ENCODE peak calls at places on chromosomes 6 and 20, in five cellular contexts. One of them, this sample, is unnamed.

GRCh38 chr6:34522740-34523139 is 33.4 kb downstream of the SPDEF start:
- DNase-seq in cardiac muscle cell: no peak
- DNase-seq in aorta: no peak
- DNase-seq in stomach: no peak
- DNase-seq in ovary: no peak
- DNase-seq in this sample: no peak

GRCh38 chr20:62310757-62311121 is 7.9 kb downstream of the ADRM1 start:
- DNase-seq in cardiac muscle cell: no peak
- DNase-seq in aorta: no peak
- DNase-seq in stomach: no peak
- DNase-seq in ovary: peak
- DNase-seq in this sample: no peak

GRCh38 chr6:7051780-7052440 is 55.9 kb upstream of the RREB1 start:
- DNase-seq in cardiac muscle cell: peak
- DNase-seq in aorta: peak
- DNase-seq in stomach: peak
- DNase-seq in ovary: peak
- DNase-seq in this sample: peak

GRCh38 chr6:134363323-134364039 is 45.6 kb upstream of the SGK1 start:
- DNase-seq in cardiac muscle cell: no peak
- DNase-seq in aorta: no peak
- DNase-seq in stomach: no peak
- DNase-seq in ovary: no peak
- DNase-seq in this sample: no peak

GRCh38 chr20:3705970-3706739 is 6.2 kb downstream of the SIGLEC1 start:
- DNase-seq in cardiac muscle cell: no peak
- DNase-seq in aorta: peak
- DNase-seq in stomach: no peak
- DNase-seq in ovary: no peak
- DNase-seq in this sample: no peak

GRCh38 chr6:5471637-5472430 is 210.5 kb downstream of the FARS2 start:
- DNase-seq in cardiac muscle cell: no peak
- DNase-seq in aorta: no peak
- DNase-seq in stomach: no peak
- DNase-seq in ovary: no peak
- DNase-seq in this sample: no peak

GRCh38 chr20:25037288-25038102 is 20.4 kb downstream of the ACSS1 start:
- DNase-seq in cardiac muscle cell: no peak
- DNase-seq in aorta: peak
- DNase-seq in stomach: no peak
- DNase-seq in ovary: no peak
- DNase-seq in this sample: no peak

GRCh38 chr6:124148225-124148624 is 344.6 kb downstream of the NKAIN2 start:
- DNase-seq in cardiac muscle cell: no peak
- DNase-seq in aorta: no peak
- DNase-seq in stomach: no peak
- DNase-seq in ovary: no peak
- DNase-seq in this sample: no peak

GRCh38 chr6:50128420-50129005 is 78.8 kb upstream of the DEFB112 start:
- DNase-seq in cardiac muscle cell: peak
- DNase-seq in aorta: no peak
- DNase-seq in stomach: no peak
- DNase-seq in ovary: no peak
- DNase-seq in this sample: no peak

GRCh38 chr6:144617231-144618199 is 332.4 kb downstream of the UTRN start:
- DNase-seq in cardiac muscle cell: no peak
- DNase-seq in aorta: no peak
- DNase-seq in stomach: no peak
- DNase-seq in ovary: no peak
- DNase-seq in this sample: no peak

GRCh38 chr6:153058909-153059308 is 56.4 kb upstream of the MTRF1L start:
- DNase-seq in cardiac muscle cell: no peak
- DNase-seq in aorta: no peak
- DNase-seq in stomach: no peak
- DNase-seq in ovary: no peak
- DNase-seq in this sample: no peak

GRCh38 chr20:52953020-52953419 is 19.1 kb upstream of the TSHZ2 start:
- DNase-seq in cardiac muscle cell: no peak
- DNase-seq in aorta: no peak
- DNase-seq in stomach: no peak
- DNase-seq in ovary: no peak
- DNase-seq in this sample: no peak

GRCh38 chr6:158636778-158637177 is 7.8 kb downstream of the DYNLT1 start:
- DNase-seq in cardiac muscle cell: no peak
- DNase-seq in aorta: no peak
- DNase-seq in stomach: no peak
- DNase-seq in ovary: no peak
- DNase-seq in this sample: no peak

GRCh38 chr6:90895299-90896164 is 308.7 kb upstream of the MAP3K7 start:
- DNase-seq in cardiac muscle cell: no peak
- DNase-seq in aorta: no peak
- DNase-seq in stomach: no peak
- DNase-seq in ovary: no peak
- DNase-seq in this sample: no peak

GRCh38 chr6:144899161-144899560 is 614.0 kb downstream of the UTRN start:
- DNase-seq in cardiac muscle cell: no peak
- DNase-seq in aorta: no peak
- DNase-seq in stomach: no peak
- DNase-seq in ovary: no peak
- DNase-seq in this sample: no peak

GRCh38 chr6:15171026-15171425 is 74.8 kb upstream of the JARID2 start:
- DNase-seq in cardiac muscle cell: no peak
- DNase-seq in aorta: no peak
- DNase-seq in stomach: no peak
- DNase-seq in ovary: no peak
- DNase-seq in this sample: no peak

GRCh38 chr6:106253194-106253593 is 72.4 kb downstream of the ATG5 start:
- DNase-seq in cardiac muscle cell: no peak
- DNase-seq in aorta: peak
- DNase-seq in stomach: no peak
- DNase-seq in ovary: no peak
- DNase-seq in this sample: no peak

GRCh38 chr20:3744806-3745685 is 12.6 kb downstream of the HSPA12B start:
- DNase-seq in cardiac muscle cell: peak
- DNase-seq in aorta: peak
- DNase-seq in stomach: peak
- DNase-seq in ovary: peak
- DNase-seq in this sample: peak

GRCh38 chr6:26103770-26104456 is 16.7 kb downstream of the HFE start:
- DNase-seq in cardiac muscle cell: peak
- DNase-seq in aorta: peak
- DNase-seq in stomach: peak
- DNase-seq in ovary: peak
- DNase-seq in this sample: peak

GRCh38 chr6:24064106-24064505 is 61.9 kb upstream of the NRSN1 start:
- DNase-seq in cardiac muscle cell: peak
- DNase-seq in aorta: no peak
- DNase-seq in stomach: no peak
- DNase-seq in ovary: no peak
- DNase-seq in this sample: no peak

GRCh38 chr6:35677456-35677855 is 11.3 kb downstream of the FKBP5 start:
- DNase-seq in cardiac muscle cell: no peak
- DNase-seq in aorta: no peak
- DNase-seq in stomach: peak
- DNase-seq in ovary: no peak
- DNase-seq in this sample: no peak

GRCh38 chr6:105495515-105495914 is 92.6 kb upstream of the PREP start:
- DNase-seq in cardiac muscle cell: no peak
- DNase-seq in aorta: no peak
- DNase-seq in stomach: no peak
- DNase-seq in ovary: no peak
- DNase-seq in this sample: no peak

GRCh38 chr6:52535711-52536423 is 41.0 kb downstream of the TRAM2 start:
- DNase-seq in cardiac muscle cell: no peak
- DNase-seq in aorta: no peak
- DNase-seq in stomach: no peak
- DNase-seq in ovary: no peak
- DNase-seq in this sample: no peak

GRCh38 chr6:107493158-107494057 is 3.5 kb downstream of the SOBP start:
- DNase-seq in cardiac muscle cell: peak
- DNase-seq in aorta: no peak
- DNase-seq in stomach: peak
- DNase-seq in ovary: no peak
- DNase-seq in this sample: no peak

GRCh38 chr6:402901-403658 is 11.5 kb downstream of the IRF4 start:
- DNase-seq in cardiac muscle cell: no peak
- DNase-seq in aorta: no peak
- DNase-seq in stomach: no peak
- DNase-seq in ovary: no peak
- DNase-seq in this sample: no peak

GRCh38 chr20:38985060-38985459 is 22.9 kb downstream of the DHX35 start:
- DNase-seq in cardiac muscle cell: no peak
- DNase-seq in aorta: no peak
- DNase-seq in stomach: no peak
- DNase-seq in ovary: no peak
- DNase-seq in this sample: no peak

DNA sequence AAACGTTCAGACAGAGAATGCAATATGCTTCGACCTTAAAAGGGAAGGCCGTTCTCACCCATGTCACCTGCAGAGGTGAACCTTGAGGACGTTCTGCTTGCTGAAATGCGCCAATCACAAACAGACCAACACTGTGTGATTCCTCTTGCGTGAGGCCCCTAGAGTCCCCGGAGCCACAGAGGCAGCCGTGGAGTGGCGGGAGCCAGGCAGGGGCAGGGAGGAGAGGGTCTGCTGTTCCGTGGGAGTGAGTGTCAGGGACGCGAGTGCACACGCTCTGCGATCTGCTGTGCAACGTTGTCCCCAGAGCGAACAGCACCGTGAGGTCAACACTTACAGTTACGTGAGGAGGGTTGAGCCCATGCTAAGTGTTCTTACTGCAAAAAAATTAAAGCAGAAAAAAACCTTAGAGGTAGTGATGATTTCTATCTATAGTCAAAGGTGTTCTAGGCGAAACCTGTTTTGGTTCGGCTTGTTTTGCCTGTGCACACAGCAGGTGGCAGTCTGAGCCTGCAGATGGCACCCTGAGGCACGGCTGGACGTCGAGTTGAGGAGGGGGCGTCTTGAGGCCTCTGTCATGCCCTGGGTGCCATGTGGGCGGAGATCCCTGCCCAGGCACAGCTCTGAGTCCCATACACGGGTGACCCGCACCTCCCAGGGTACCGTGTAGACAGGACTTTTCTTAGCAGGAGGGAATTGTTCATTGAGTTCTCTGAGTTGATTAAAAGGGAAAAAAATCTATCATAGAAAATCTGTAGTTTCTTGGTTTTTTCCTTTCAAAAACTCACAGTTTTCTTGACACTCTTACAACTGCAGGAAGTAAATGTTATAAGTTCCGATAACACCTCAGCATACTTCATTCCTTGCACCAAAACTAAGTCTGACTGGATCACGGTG is 71.8 kb upstream of the FRMD1 start:
- DNase-seq in cardiac muscle cell: peak
- DNase-seq in aorta: no peak
- DNase-seq in stomach: no peak
- DNase-seq in ovary: no peak
- DNase-seq in this sample: no peak
- H3K27ac ChIP-seq in cardiac muscle cell: no peak
- H3K27ac ChIP-seq in aorta: no peak
- H3K27ac ChIP-seq in stomach: no peak
- H3K27ac ChIP-seq in ovary: no peak
- H3K27ac ChIP-seq in this sample: no peak

GRCh38 chr20:58175425-58175824 is 53.0 kb downstream of the ANKRD60 start:
- DNase-seq in cardiac muscle cell: no peak
- DNase-seq in aorta: no peak
- DNase-seq in stomach: no peak
- DNase-seq in ovary: peak
- DNase-seq in this sample: no peak

GRCh38 chr20:58175836-58176235 is 52.6 kb downstream of the ANKRD60 start:
- DNase-seq in cardiac muscle cell: no peak
- DNase-seq in aorta: no peak
- DNase-seq in stomach: no peak
- DNase-seq in ovary: peak
- DNase-seq in this sample: no peak

GRCh38 chr20:58174708-58175287 is 53.7 kb downstream of the ANKRD60 start:
- DNase-seq in cardiac muscle cell: no peak
- DNase-seq in aorta: peak
- DNase-seq in stomach: no peak
- DNase-seq in ovary: peak
- DNase-seq in this sample: peak

GRCh38 chr20:58173091-58173490 is 55.4 kb downstream of the ANKRD60 start:
- DNase-seq in cardiac muscle cell: no peak
- DNase-seq in aorta: no peak
- DNase-seq in stomach: no peak
- DNase-seq in ovary: no peak
- DNase-seq in this sample: no peak

GRCh38 chr20:58173930-58174707 is 54.3 kb downstream of the ANKRD60 start:
- DNase-seq in cardiac muscle cell: no peak
- DNase-seq in aorta: no peak
- DNase-seq in stomach: no peak
- DNase-seq in ovary: peak
- DNase-seq in this sample: peak
- H3K4me3 ChIP-seq in cardiac muscle cell: no peak
- H3K4me3 ChIP-seq in aorta: peak
- H3K4me3 ChIP-seq in stomach: peak
- H3K4me3 ChIP-seq in ovary: peak
- H3K4me3 ChIP-seq in this sample: peak

DNA sequence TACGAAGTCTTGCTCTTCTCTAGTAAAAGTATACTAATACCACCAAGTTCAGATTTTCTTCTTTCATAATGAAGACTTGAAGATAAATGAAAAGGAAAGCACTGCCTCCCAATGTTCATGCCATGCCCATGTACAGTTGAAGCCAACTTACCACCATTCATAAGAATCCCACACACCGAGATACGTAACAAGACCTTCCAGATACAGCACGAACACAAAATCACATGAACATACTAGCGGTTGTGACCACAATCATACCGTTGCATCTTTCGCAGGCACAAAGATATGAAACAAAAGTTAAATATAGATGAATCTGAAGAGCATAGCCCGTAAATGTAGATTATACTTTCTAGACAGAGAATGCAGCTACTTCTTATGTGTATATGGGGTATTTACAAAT is 412.5 kb downstream of the CBLN4 start:
- DNase-seq in cardiac muscle cell: no peak
- DNase-seq in aorta: no peak
- DNase-seq in stomach: no peak
- DNase-seq in ovary: no peak
- DNase-seq in this sample: no peak
- H3K27ac ChIP-seq in cardiac muscle cell: no peak
- H3K27ac ChIP-seq in aorta: no peak
- H3K27ac ChIP-seq in stomach: no peak
- H3K27ac ChIP-seq in ovary: no peak
- H3K27ac ChIP-seq in this sample: no peak

GRCh38 chr6:79495246-79495645 is 42.0 kb downstream of the LCA5 start:
- DNase-seq in cardiac muscle cell: no peak
- DNase-seq in aorta: no peak
- DNase-seq in stomach: no peak
- DNase-seq in ovary: no peak
- DNase-seq in this sample: no peak

GRCh38 chr6:79498842-79499241 is 38.4 kb downstream of the LCA5 start:
- DNase-seq in cardiac muscle cell: no peak
- DNase-seq in aorta: no peak
- DNase-seq in stomach: no peak
- DNase-seq in ovary: no peak
- DNase-seq in this sample: no peak

GRCh38 chr6:79494841-79495240 is 42.4 kb downstream of the LCA5 start:
- DNase-seq in cardiac muscle cell: peak
- DNase-seq in aorta: no peak
- DNase-seq in stomach: no peak
- DNase-seq in ovary: no peak
- DNase-seq in this sample: no peak
- H3K4me3 ChIP-seq in cardiac muscle cell: no peak
- H3K4me3 ChIP-seq in aorta: no peak
- H3K4me3 ChIP-seq in stomach: no peak
- H3K4me3 ChIP-seq in ovary: no peak
- H3K4me3 ChIP-seq in this sample: no peak

GRCh38 chr6:47633141-47633540 is 65.2 kb upstream of the ADGRF4 start:
- DNase-seq in cardiac muscle cell: peak
- DNase-seq in aorta: no peak
- DNase-seq in stomach: no peak
- DNase-seq in ovary: no peak
- DNase-seq in this sample: no peak
- H3K27ac ChIP-seq in cardiac muscle cell: no peak
- H3K27ac ChIP-seq in aorta: no peak
- H3K27ac ChIP-seq in stomach: peak
- H3K27ac ChIP-seq in ovary: no peak
- H3K27ac ChIP-seq in this sample: no peak

This sample was measured in heart right ventricle.